ENCODE peak calls at places on chromosomes 12 and 14, in nine cellular contexts. O is astrocyte, V is fibroblast of pulmonary artery, R is dorsolateral prefrontal cortex, S is colonic mucosa, Y is B cell, A is lower lobe of right lung, I is H9, Z is astrocyte of the spinal cord. P is an unnamed sample.

GRCh38 chr12:46370792-46371717 is 1.5 kb downstream of the SLC38A2 start:
- DNase-seq in S (peak), R (peak), I (peak), Z (peak), A (peak), O (peak), V (peak), Y (peak), P (peak)

GRCh38 chr14:72731252-72732020 is 162.5 kb downstream of the DPF3 start:
- DNase-seq in A (no peak), I (no peak), S (no peak), R (no peak), Y (no peak), Z (no peak), O (no peak), V (no peak), P (no peak)

GRCh38 chr12:100234591-100235304 is 32.1 kb downstream of the DEPDC4 start:
- DNase-seq in R (no peak), A (no peak), Y (no peak), S (no peak), I (no peak), Z (peak), O (peak), V (peak), P (peak)

GRCh38 chr14:103628221-103628683 is 759 bp upstream of the KLC1 start:
- DNase-seq in I (peak), Z (peak), Y (no peak), O (peak), R (peak), A (peak), V (peak), S (peak), P (peak)

GRCh38 chr14:90523544-90523943 is 126.7 kb downstream of the CALM1 start:
- DNase-seq in Z (peak), O (peak), R (no peak), V (peak), Y (no peak), I (no peak), S (no peak), A (peak), P (peak)

GRCh38 chr12:115149685-115150378 is 465.9 kb upstream of the TBX3 start:
- DNase-seq in Y (no peak), S (no peak), I (no peak), A (no peak), V (peak), R (no peak), Z (peak), O (peak), P (peak)

GRCh38 chr12:92871121-92871520 is 58.0 kb downstream of the EEA1 start:
- DNase-seq in O (no peak), I (no peak), R (no peak), V (no peak), Y (no peak), S (no peak), A (no peak), Z (no peak), P (no peak)

GRCh38 chr14:63493246-63493645 is 49.9 kb downstream of the PPP2R5E start:
- DNase-seq in Z (no peak), I (no peak), R (no peak), O (peak), V (peak), Y (no peak), S (no peak), A (no peak), P (peak)

GRCh38 chr12:68675098-68675842 is 11.5 kb upstream of the NUP107 start:
- DNase-seq in O (peak), A (peak), S (peak), Y (no peak), I (no peak), V (no peak), R (no peak), Z (no peak), P (no peak)

GRCh38 chr12:57779736-57780135 is 2.9 kb upstream of the TSFM start:
- DNase-seq in I (no peak), O (no peak), S (no peak), Y (no peak), A (no peak), V (peak), Z (no peak), R (no peak), P (no peak)

GRCh38 chr14:23483216-23483854 is 13.8 kb downstream of the NGDN start:
- DNase-seq in Z (no peak), Y (no peak), A (no peak), S (no peak), R (peak), V (peak), I (peak), O (no peak), P (peak)

GRCh38 chr12:72540811-72541210 is 268.6 kb downstream of the TRHDE start:
- DNase-seq in R (no peak), I (no peak), O (peak), V (no peak), S (no peak), Y (no peak), A (no peak), Z (peak), P (no peak)

GRCh38 chr12:66279127-66279712 is 23.1 kb upstream of the HELB start:
- DNase-seq in I (no peak), A (no peak), Y (no peak), S (no peak), R (no peak), V (peak), Z (peak), O (peak), P (peak)

GRCh38 chr12:12240671-12241345 is 26.0 kb downstream of the LRP6 start:
- DNase-seq in V (peak), Z (peak), A (no peak), I (no peak), O (peak), S (no peak), Y (no peak), R (no peak), P (peak)

GRCh38 chr14:106051790-106052189 is 525.4 kb downstream of the TMEM121 start:
- DNase-seq in V (no peak), A (no peak), Y (no peak), I (no peak), R (no peak), Z (no peak), O (no peak), S (no peak), P (no peak)

GRCh38 chr14:33646692-33647260 is 304.1 kb downstream of the EGLN3 start:
- DNase-seq in A (no peak), S (no peak), Z (peak), V (peak), Y (no peak), O (peak), I (no peak), R (no peak), P (peak)

GRCh38 chr14:49880267-49881064 is 12.4 kb upstream of the ARF6 start:
- DNase-seq in A (no peak), Y (no peak), R (no peak), V (no peak), Z (peak), S (no peak), I (no peak), O (peak), P (peak)

GRCh38 chr12:111405856-111406473 is at the start of gene SH2B3:
- DNase-seq in A (no peak), R (no peak), O (no peak), I (no peak), Y (peak), S (peak), Z (no peak), V (no peak), P (no peak)

GRCh38 chr12:111404362-111405148 is 1.2 kb upstream of the SH2B3 start:
- DNase-seq in Z (no peak), R (no peak), A (peak), S (peak), O (no peak), V (peak), I (peak), Y (peak), P (peak)

GRCh38 chr12:111406474-111407370 is 999 bp downstream of the SH2B3 start:
- DNase-seq in S (peak), A (peak), I (no peak), R (no peak), Z (no peak), Y (peak), O (no peak), V (no peak), P (no peak)

GRCh38 chr12:111407371-111408115 is 1.8 kb downstream of the SH2B3 start:
- DNase-seq in A (no peak), Z (no peak), S (no peak), R (no peak), O (no peak), V (no peak), I (no peak), Y (no peak), P (peak)

DNA sequence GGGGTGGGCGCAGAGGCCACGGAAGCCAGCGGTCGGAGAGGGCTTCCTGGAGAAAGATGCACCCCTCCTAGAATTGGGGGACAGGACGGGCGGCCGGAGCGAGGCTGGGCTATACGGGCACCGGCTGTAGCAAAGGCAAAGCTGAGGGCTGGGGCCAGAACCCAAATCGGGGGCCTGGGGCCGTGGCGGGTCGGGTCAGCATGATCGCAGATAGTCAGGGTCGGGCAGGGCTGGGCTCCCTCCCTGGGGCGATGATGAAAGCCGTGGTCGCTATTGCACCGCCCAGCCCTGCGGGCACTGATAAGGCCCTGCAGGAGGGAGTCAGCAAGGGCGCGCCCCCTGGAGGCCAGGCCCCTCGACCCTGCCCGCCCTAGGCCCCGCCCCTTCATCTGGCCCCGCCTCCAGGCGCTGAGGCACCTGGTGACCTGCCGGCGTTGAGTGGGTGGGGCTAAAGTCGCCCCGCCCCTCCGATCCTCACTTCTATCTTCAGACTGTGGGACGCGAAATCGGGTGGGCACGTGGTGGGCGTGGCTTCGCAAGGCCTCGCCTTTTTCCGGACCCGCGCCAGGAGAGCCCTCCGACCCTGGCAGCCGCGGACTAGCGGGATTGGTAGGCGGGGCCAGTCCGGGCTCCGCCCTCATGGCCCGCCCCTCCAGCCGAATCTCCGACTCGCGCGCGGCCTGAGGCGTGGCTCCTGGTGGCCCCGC is 421 bp upstream of the SH2B3 start:
- DNase-seq in A (peak), O (peak), Z (peak), I (peak), Y (peak), S (peak), R (peak), V (peak), P (peak)
- TF ChIP-seq CTCF in A (peak), O (peak), Z (peak), I (peak), Y (peak), S (peak), R (peak), V (peak), P (peak)

GRCh38 chr12:67388331-67389163 is 119.4 kb downstream of the CAND1 start:
- DNase-seq in R (no peak), Z (no peak), V (no peak), O (no peak), S (no peak), A (no peak), Y (no peak), I (peak), P (no peak)
- TF ChIP-seq CTCF in R (peak), Z (peak), V (peak), O (no peak), S (peak), A (no peak), Y (no peak), I (peak), P (peak)

DNA sequence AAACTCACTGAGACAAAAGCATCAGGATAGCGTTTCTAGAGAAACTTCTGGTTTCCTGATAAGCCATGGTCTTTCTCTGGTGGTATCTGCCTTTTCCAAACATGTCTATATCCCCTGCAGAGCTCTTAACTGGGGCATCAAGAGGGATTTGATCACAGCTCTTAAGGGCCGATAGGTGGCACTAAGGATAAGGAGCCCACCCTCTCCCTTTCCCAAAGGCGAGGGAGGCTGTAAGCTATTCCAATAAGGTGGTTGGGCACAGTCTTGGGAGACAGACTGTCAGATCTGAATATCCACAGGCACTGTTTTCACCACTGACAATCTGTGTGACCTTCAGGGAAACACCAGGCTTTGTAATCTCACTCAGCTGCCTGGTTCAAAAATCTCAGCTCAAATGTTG is 206.0 kb downstream of the ADGRD1 start:
- DNase-seq in Y (no peak), S (no peak), V (no peak), R (no peak), I (peak), Z (no peak), A (no peak), O (no peak), P (no peak)
- TF ChIP-seq CTCF in Y (no peak), S (no peak), V (no peak), R (no peak), I (peak), Z (no peak), A (no peak), O (no peak), P (no peak)

DNA sequence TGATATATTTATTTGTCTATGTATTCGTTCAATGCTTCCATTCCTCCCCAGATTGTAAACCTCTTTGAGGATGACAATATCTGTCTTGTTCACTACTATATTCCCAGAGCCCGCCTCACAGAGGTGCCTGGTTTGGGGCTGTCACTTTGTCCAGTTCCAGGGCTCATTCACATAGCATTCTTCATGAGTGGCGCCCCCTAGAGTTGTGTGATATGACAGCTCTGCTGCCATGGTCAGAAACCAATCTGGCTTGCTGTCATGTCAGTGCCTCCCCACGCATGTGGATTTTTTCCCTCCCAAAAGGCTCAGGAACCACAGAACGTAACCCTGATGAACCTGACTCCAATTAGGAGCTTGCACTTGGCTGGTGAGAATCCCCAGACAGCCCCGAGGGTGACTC is 145.4 kb downstream of the PTPN11 start:
- DNase-seq in A (no peak), Y (no peak), O (no peak), I (no peak), S (no peak), R (no peak), V (no peak), Z (no peak), P (no peak)
- TF ChIP-seq CTCF in A (no peak), Y (no peak), O (no peak), I (peak), S (no peak), R (no peak), V (no peak), Z (no peak), P (no peak)

GRCh38 chr12:42144424-42145196 is at the start of gene GXYLT1:
- DNase-seq in V (peak), Y (peak), I (peak), O (peak), R (peak), A (peak), Z (peak), S (peak), P (peak)
- TF ChIP-seq CTCF in V (no peak), Y (no peak), I (no peak), O (no peak), R (no peak), A (no peak), Z (no peak), S (no peak), P (no peak)

GRCh38 chr12:116701432-116701831 is 36.4 kb downstream of the SPRING1 start:
- DNase-seq in V (no peak), A (no peak), Z (no peak), O (no peak), R (no peak), I (no peak), S (no peak), Y (no peak), P (no peak)
- TF ChIP-seq CTCF in V (no peak), A (no peak), Z (no peak), O (no peak), R (no peak), I (no peak), S (no peak), Y (no peak), P (no peak)

DNA sequence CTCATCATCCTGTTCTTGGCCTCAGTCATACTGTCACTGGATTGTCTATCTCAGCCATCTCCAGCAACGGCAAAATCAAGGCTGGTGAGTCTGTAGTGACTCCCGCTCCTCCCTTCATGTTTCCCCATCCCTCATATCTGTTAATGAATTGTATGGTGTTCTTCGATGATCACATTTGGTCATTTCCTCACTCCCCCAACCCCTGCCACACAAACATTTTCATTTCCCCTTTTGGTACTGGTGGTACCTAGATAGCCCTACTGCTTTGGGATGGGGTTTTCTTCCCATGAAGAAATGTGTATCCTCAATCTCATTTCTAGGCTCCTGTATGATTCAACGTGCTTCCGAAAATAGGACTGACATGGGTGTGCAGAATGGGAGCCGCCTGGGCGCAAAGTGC is 2.7 kb upstream of the KLHL33 start:
- DNase-seq in A (no peak), Z (no peak), O (no peak), Y (no peak), S (no peak), V (no peak), I (no peak), R (no peak), P (no peak)
- TF ChIP-seq CTCF in A (no peak), Z (no peak), O (no peak), Y (no peak), S (no peak), V (no peak), I (no peak), R (no peak), P (no peak)

P was measured in choroid plexus epithelial cell.